ENCODE peak calls at places on chromosome 18, in six cellular contexts. P, Q, K, J, Z and R are unnamed samples.

GRCh38 chr18:13547347-13547746 is 179.0 kb downstream of the FAM210A start:
- DNase-seq in P (no peak), Q (no peak), K (no peak), J (no peak), Z (no peak), R (no peak)

GRCh38 chr18:23967321-23968089 is 47.0 kb upstream of the TTC39C start:
- DNase-seq in P (no peak), Q (no peak), K (peak; percentile 16), J (no peak), Z (no peak), R (no peak)

GRCh38 chr18:58097127-58097906 is 53.3 kb downstream of the NEDD4L start:
- DNase-seq in P (no peak), Q (no peak), K (no peak), J (no peak), Z (no peak), R (no peak)

GRCh38 chr18:46768166-46768921 is 11.5 kb upstream of the ST8SIA5 start:
- DNase-seq in P (no peak), Q (no peak), K (no peak), J (peak; percentile 36), Z (no peak), R (no peak)

GRCh38 chr18:76518543-76519155 is 23.6 kb upstream of the ZNF516 start:
- DNase-seq in P (peak; percentile 91), Q (peak; percentile 23), K (peak; percentile 41), J (peak; percentile 61), Z (peak; percentile 38), R (peak; percentile 63)

GRCh38 chr18:69948919-69949537 is 1.4 kb upstream of the CD226 start:
- DNase-seq in P (no peak), Q (peak; percentile 32), K (peak; percentile 56), J (no peak), Z (peak; percentile 38), R (no peak)

GRCh38 chr18:23578891-23579653 is 7.2 kb downstream of the NPC1 start:
- DNase-seq in P (no peak), Q (no peak), K (no peak), J (no peak), Z (peak; percentile 62), R (peak; percentile 71)

GRCh38 chr18:57220485-57220884 is 73.6 kb downstream of the BOD1L2 start:
- DNase-seq in P (no peak), Q (no peak), K (no peak), J (no peak), Z (no peak), R (no peak)

GRCh38 chr18:23826850-23827620 is 137.8 kb downstream of the LAMA3 start:
- DNase-seq in P (no peak), Q (no peak), K (no peak), J (no peak), Z (no peak), R (no peak)

GRCh38 chr18:37483221-37483971 is 82.2 kb downstream of the CELF4 start:
- DNase-seq in P (no peak), Q (no peak), K (peak; percentile 29), J (no peak), Z (peak; percentile 9), R (peak; percentile 28)

GRCh38 chr18:72675394-72675793 is 131.3 kb upstream of the CBLN2 start:
- DNase-seq in P (no peak), Q (no peak), K (no peak), J (no peak), Z (no peak), R (no peak)

GRCh38 chr18:61606068-61606660 is 272.9 kb downstream of the CDH20 start:
- DNase-seq in P (no peak), Q (no peak), K (peak; percentile 13), J (peak; percentile 37), Z (peak; percentile 54), R (peak; percentile 57)

GRCh38 chr18:62716679-62717058 is 1.3 kb downstream of the PHLPP1 start:
- DNase-seq in P (peak; percentile 88), Q (peak; percentile 62), K (peak; percentile 73), J (peak; percentile 64), Z (no peak), R (peak; percentile 35)

GRCh38 chr18:63505566-63506335 is 29.0 kb downstream of the SERPINB5 start:
- DNase-seq in P (no peak), Q (peak; percentile 54), K (peak; percentile 80), J (no peak), Z (peak; percentile 54), R (peak; percentile 30)

GRCh38 chr18:75544496-75544895 is 117.0 kb upstream of the SMIM21 start:
- DNase-seq in P (no peak), Q (no peak), K (no peak), J (no peak), Z (peak; percentile 28), R (peak; percentile 36)

GRCh38 chr18:76265375-76266225 is 229.4 kb downstream of the ZNF516 start:
- DNase-seq in P (no peak), Q (no peak), K (peak; percentile 11), J (peak; percentile 27), Z (no peak), R (peak; percentile 38)

GRCh38 chr18:12637901-12638633 is 19.8 kb downstream of the SPIRE1 start:
- DNase-seq in P (no peak), Q (no peak), K (no peak), J (no peak), Z (peak; percentile 84), R (peak; percentile 37)

DNA sequence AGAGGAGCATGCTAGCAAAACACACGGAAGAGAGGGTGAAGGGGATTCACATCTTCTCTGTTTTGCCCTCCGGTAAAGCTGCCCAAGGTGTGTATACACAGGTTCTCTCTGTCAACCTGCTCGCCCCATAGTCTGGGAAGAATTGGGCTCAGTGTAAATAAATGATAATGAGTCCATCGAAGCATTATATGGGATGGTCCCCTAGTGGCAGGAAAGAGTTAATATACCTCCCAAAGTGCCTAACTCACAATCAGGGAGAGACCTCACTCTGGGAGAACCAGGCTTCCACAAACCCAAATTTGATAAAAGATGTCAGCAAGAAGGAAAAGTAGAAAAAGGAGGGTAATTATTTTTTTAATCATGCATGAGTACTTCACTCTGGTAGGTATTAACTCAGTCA is 262.2 kb upstream of the ZNF521 start:
- DNase-seq in P (no peak), Q (no peak), K (no peak), J (no peak), Z (no peak), R (no peak)
- TF ChIP-seq CTCF in P (no peak), Q (no peak), K (no peak), J (no peak), Z (no peak), R (no peak)

GRCh38 chr18:22170421-22171262 is 1.3 kb downstream of the GATA6 start:
- DNase-seq in P (peak; percentile 82), Q (no peak), K (peak; percentile 55), J (peak; percentile 73), Z (peak; percentile 78), R (peak; percentile 80)

GRCh38 chr18:22172594-22173049 is 3.2 kb downstream of the GATA6 start:
- DNase-seq in P (no peak), Q (no peak), K (no peak), J (no peak), Z (peak; percentile 24), R (no peak)

GRCh38 chr18:22171263-22171838 is 2.0 kb downstream of the GATA6 start:
- DNase-seq in P (no peak), Q (no peak), K (no peak), J (peak; percentile 26), Z (no peak), R (no peak)

GRCh38 chr18:22173221-22173927 is 4.0 kb downstream of the GATA6 start:
- DNase-seq in P (no peak), Q (peak; percentile 31), K (no peak), J (no peak), Z (no peak), R (no peak)

DNA sequence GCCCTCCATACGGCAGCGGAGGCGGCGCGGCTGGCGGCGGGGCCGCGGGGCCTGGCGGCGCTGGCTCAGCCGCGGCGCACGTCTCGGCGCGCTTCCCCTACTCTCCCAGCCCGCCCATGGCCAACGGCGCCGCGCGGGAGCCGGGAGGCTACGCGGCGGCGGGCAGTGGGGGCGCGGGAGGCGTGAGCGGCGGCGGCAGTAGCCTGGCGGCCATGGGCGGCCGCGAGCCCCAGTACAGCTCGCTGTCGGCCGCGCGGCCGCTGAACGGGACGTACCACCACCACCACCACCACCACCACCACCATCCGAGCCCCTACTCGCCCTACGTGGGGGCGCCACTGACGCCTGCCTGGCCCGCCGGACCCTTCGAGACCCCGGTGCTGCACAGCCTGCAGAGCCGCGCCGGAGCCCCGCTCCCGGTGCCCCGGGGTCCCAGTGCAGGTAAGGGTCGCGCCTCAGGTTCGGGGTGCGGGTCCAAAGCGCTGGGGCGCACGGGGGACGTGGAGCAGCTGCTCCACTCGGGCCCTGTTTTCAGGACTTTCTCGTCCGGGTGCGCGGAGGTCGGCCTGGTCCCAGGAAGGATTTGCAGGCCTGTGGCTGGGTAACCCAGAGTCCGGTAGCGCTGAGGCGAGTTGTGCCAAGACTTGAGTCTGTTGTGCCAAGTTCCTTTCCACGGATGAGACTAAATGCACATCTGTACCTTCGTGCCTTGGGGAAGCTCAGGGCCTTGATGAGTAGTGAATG is 2.6 kb downstream of the GATA6 start:
- DNase-seq in P (no peak), Q (peak; percentile 26), K (no peak), J (peak; percentile 42), Z (peak; percentile 29), R (no peak)
- H3K4me3 ChIP-seq in P (peak overlapping the region; percentile 57), Q (peak overlapping the region; percentile 82), K (peak overlapping the region; percentile 90), J (peak overlapping the region; percentile 93), Z (peak overlapping the region; percentile 77), R (peak overlapping the region; percentile 90)

GRCh38 chr18:8526316-8526715 is 82.9 kb upstream of the RAB12 start:
- DNase-seq in P (no peak), Q (no peak), K (no peak), J (no peak), Z (no peak), R (no peak)

GRCh38 chr18:8529609-8530008 is 79.6 kb upstream of the RAB12 start:
- DNase-seq in P (no peak), Q (no peak), K (no peak), J (no peak), Z (no peak), R (no peak)

GRCh38 chr18:8520266-8520665 is 89.0 kb upstream of the RAB12 start:
- DNase-seq in P (no peak), Q (no peak), K (no peak), J (no peak), Z (no peak), R (no peak)

GRCh38 chr18:8522756-8523155 is 86.5 kb upstream of the RAB12 start:
- DNase-seq in P (no peak), Q (no peak), K (no peak), J (no peak), Z (no peak), R (no peak)

DNA sequence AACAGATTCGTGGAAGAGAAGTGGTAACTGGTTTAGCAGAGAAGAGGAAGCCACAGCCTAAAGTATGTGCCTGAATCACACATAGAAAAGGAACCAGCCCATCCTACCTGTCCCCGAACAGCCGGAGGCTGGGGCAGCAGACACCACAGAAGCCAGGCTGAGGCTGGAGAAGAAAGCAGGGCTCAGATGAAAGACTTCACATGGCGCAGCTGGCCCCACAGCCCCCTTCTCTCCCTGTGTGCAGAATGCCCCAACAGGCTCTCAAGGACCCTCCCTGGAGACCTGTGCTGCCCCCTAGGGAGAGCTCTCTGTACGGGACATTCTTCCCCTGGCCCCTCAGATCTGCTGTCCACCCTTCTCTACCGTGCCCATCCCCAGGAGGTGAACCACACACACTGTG is 83.5 kb upstream of the RAB12 start:
- DNase-seq in P (no peak), Q (no peak), K (no peak), J (no peak), Z (no peak), R (no peak)
- TF ChIP-seq CTCF in P (no peak), Q (no peak), K (no peak), J (no peak), Z (no peak), R (peak; percentile 38)

GRCh38 chr18:78977627-78978271 is 1.9 kb upstream of the SALL3 start:
- DNase-seq in P (peak; percentile 54), Q (no peak), K (no peak), J (no peak), Z (peak; percentile 13), R (no peak)
- H3K4me3 ChIP-seq in P (no peak overlapping the region), Q (no peak overlapping the region), K (no peak overlapping the region), J (no peak overlapping the region), Z (no peak overlapping the region), R (no peak overlapping the region)

GRCh38 chr18:623760-624620 is 27.2 kb downstream of the CLUL1 start:
- DNase-seq in P (no peak), Q (peak; percentile 75), K (peak; percentile 90), J (peak; percentile 43), Z (peak; percentile 88), R (peak; percentile 91)
- TF ChIP-seq CTCF in P (peak; percentile 81), Q (peak; percentile 72), K (peak; percentile 54), J (peak; percentile 80), Z (peak; percentile 69), R (peak; percentile 82)